ENCODE peak calls at places on chromosomes 4 and X, in nine cellular contexts. One of them, this sample, is unnamed. For H3K36me3, the result is how much of the 10 kb centered on the place peaks cover.

GRCh38 chrX:133699023-133699728 is 283.9 kb upstream of the GPC4 start:
- DNase-seq in neuronal stem cell: no peak
- DNase-seq in brain microvascular endothelial cell: no peak
- DNase-seq in cardiac muscle cell: no peak
- DNase-seq in right lobe of liver: no peak
- DNase-seq in OCI-LY7: no peak
- DNase-seq in psoas muscle: no peak
- DNase-seq in stomach: no peak
- DNase-seq in left lung: no peak
- DNase-seq in this sample: no peak

GRCh38 chr4:83040269-83040668 is 5.3 kb downstream of the COPS4 start:
- DNase-seq in neuronal stem cell: no peak
- DNase-seq in brain microvascular endothelial cell: no peak
- DNase-seq in cardiac muscle cell: no peak
- DNase-seq in right lobe of liver: no peak
- DNase-seq in OCI-LY7: no peak
- DNase-seq in psoas muscle: no peak
- DNase-seq in stomach: no peak
- DNase-seq in left lung: no peak
- DNase-seq in this sample: no peak

GRCh38 chr4:52889778-52890400 is 27.8 kb downstream of the RASL11B start:
- DNase-seq in neuronal stem cell: no peak
- DNase-seq in brain microvascular endothelial cell: no peak
- DNase-seq in cardiac muscle cell: no peak
- DNase-seq in right lobe of liver: no peak
- DNase-seq in OCI-LY7: no peak
- DNase-seq in psoas muscle: no peak
- DNase-seq in stomach: no peak
- DNase-seq in left lung: no peak
- DNase-seq in this sample: no peak

GRCh38 chr4:794911-795725 is 30.8 kb downstream of the CPLX1 start:
- DNase-seq in neuronal stem cell: no peak
- DNase-seq in brain microvascular endothelial cell: no peak
- DNase-seq in cardiac muscle cell: no peak
- DNase-seq in right lobe of liver: no peak
- DNase-seq in OCI-LY7: peak
- DNase-seq in psoas muscle: no peak
- DNase-seq in stomach: no peak
- DNase-seq in left lung: peak
- DNase-seq in this sample: no peak

GRCh38 chrX:149830192-149830873 is 48.6 kb downstream of the MAGEA9 start:
- DNase-seq in neuronal stem cell: peak
- DNase-seq in brain microvascular endothelial cell: peak
- DNase-seq in cardiac muscle cell: peak
- DNase-seq in right lobe of liver: no peak
- DNase-seq in OCI-LY7: no peak
- DNase-seq in psoas muscle: no peak
- DNase-seq in stomach: no peak
- DNase-seq in left lung: no peak
- DNase-seq in this sample: no peak

GRCh38 chrX:119189586-119189985 is 46.5 kb upstream of the PGRMC1 start:
- DNase-seq in neuronal stem cell: no peak
- DNase-seq in brain microvascular endothelial cell: no peak
- DNase-seq in cardiac muscle cell: peak
- DNase-seq in right lobe of liver: no peak
- DNase-seq in OCI-LY7: no peak
- DNase-seq in psoas muscle: peak
- DNase-seq in stomach: no peak
- DNase-seq in left lung: no peak
- DNase-seq in this sample: peak

GRCh38 chr4:19213388-19213787 is 1038.3 kb upstream of the SLIT2 start:
- DNase-seq in neuronal stem cell: peak
- DNase-seq in brain microvascular endothelial cell: peak
- DNase-seq in cardiac muscle cell: no peak
- DNase-seq in right lobe of liver: no peak
- DNase-seq in OCI-LY7: no peak
- DNase-seq in psoas muscle: no peak
- DNase-seq in stomach: no peak
- DNase-seq in left lung: no peak
- DNase-seq in this sample: no peak

GRCh38 chr4:42653606-42654560 is 3.0 kb downstream of the ATP8A1 start:
- DNase-seq in neuronal stem cell: no peak
- DNase-seq in brain microvascular endothelial cell: no peak
- DNase-seq in cardiac muscle cell: no peak
- DNase-seq in right lobe of liver: no peak
- DNase-seq in OCI-LY7: no peak
- DNase-seq in psoas muscle: no peak
- DNase-seq in stomach: peak
- DNase-seq in left lung: no peak
- DNase-seq in this sample: no peak

GRCh38 chr4:4394644-4395043 is 7.7 kb downstream of the NSG1 start:
- DNase-seq in neuronal stem cell: no peak
- DNase-seq in brain microvascular endothelial cell: peak
- DNase-seq in cardiac muscle cell: no peak
- DNase-seq in right lobe of liver: no peak
- DNase-seq in OCI-LY7: no peak
- DNase-seq in psoas muscle: no peak
- DNase-seq in stomach: no peak
- DNase-seq in left lung: no peak
- DNase-seq in this sample: no peak

GRCh38 chr4:123939621-123940020 is 543.0 kb downstream of the SPRY1 start:
- DNase-seq in neuronal stem cell: no peak
- DNase-seq in brain microvascular endothelial cell: peak
- DNase-seq in cardiac muscle cell: no peak
- DNase-seq in right lobe of liver: no peak
- DNase-seq in OCI-LY7: no peak
- DNase-seq in psoas muscle: no peak
- DNase-seq in stomach: no peak
- DNase-seq in left lung: no peak
- DNase-seq in this sample: no peak

GRCh38 chr4:116639070-116639577 is 446.3 kb downstream of the TRAM1L1 start:
- DNase-seq in neuronal stem cell: no peak
- DNase-seq in brain microvascular endothelial cell: no peak
- DNase-seq in cardiac muscle cell: no peak
- DNase-seq in right lobe of liver: no peak
- DNase-seq in OCI-LY7: no peak
- DNase-seq in psoas muscle: no peak
- DNase-seq in stomach: no peak
- DNase-seq in left lung: no peak
- DNase-seq in this sample: no peak

GRCh38 chrX:13377537-13377936 is 57.7 kb upstream of the ATXN3L start:
- DNase-seq in neuronal stem cell: no peak
- DNase-seq in brain microvascular endothelial cell: peak
- DNase-seq in cardiac muscle cell: no peak
- DNase-seq in right lobe of liver: no peak
- DNase-seq in OCI-LY7: no peak
- DNase-seq in psoas muscle: no peak
- DNase-seq in stomach: no peak
- DNase-seq in left lung: no peak
- DNase-seq in this sample: no peak

GRCh38 chr4:108113229-108113628 is 55.5 kb downstream of the LEF1 start:
- DNase-seq in neuronal stem cell: no peak
- DNase-seq in brain microvascular endothelial cell: no peak
- DNase-seq in cardiac muscle cell: peak
- DNase-seq in right lobe of liver: no peak
- DNase-seq in OCI-LY7: no peak
- DNase-seq in psoas muscle: peak
- DNase-seq in stomach: no peak
- DNase-seq in left lung: no peak
- DNase-seq in this sample: no peak

GRCh38 chr4:170025523-170026252 is 507 bp downstream of the MFAP3L start:
- DNase-seq in neuronal stem cell: peak
- DNase-seq in brain microvascular endothelial cell: no peak
- DNase-seq in cardiac muscle cell: peak
- DNase-seq in right lobe of liver: peak
- DNase-seq in OCI-LY7: no peak
- DNase-seq in psoas muscle: peak
- DNase-seq in stomach: no peak
- DNase-seq in left lung: peak
- DNase-seq in this sample: no peak

GRCh38 chr4:4343038-4343437 is 43.9 kb upstream of the NSG1 start:
- DNase-seq in neuronal stem cell: no peak
- DNase-seq in brain microvascular endothelial cell: no peak
- DNase-seq in cardiac muscle cell: no peak
- DNase-seq in right lobe of liver: no peak
- DNase-seq in OCI-LY7: peak
- DNase-seq in psoas muscle: no peak
- DNase-seq in stomach: no peak
- DNase-seq in left lung: no peak
- DNase-seq in this sample: no peak

DNA sequence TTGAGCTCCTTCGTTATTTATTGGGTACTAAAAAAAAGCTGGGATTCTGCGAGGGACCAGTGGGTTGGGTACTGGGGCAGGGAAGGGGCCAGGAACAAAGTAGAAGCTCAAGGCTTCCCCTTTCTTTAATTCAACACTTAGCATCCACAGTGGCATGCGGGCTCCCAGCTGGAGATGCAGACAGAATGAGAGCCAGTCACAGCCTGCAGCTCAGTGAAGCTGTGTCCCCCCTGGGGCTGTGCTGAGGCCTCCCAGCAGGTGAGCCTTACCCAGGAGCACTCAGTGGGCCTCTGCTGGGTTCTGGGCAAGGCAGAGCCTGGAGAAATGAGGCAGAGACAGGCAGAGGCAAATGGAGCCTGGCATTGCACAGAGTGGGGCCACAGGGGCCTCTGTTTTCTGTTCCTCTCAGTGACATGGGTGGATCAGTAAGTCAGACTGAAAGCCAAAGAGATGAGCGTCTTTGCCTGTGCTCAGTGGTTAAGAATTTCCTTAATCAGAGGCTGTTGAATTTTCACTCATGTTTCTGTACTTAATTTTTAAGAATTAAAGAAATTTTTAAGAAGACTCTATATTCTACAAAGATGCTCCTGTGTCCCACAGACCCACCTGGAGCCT is 181.4 kb upstream of the RBPJ start:
- DNase-seq in neuronal stem cell: no peak
- DNase-seq in brain microvascular endothelial cell: no peak
- DNase-seq in cardiac muscle cell: no peak
- DNase-seq in right lobe of liver: no peak
- DNase-seq in OCI-LY7: no peak
- DNase-seq in psoas muscle: no peak
- DNase-seq in stomach: no peak
- DNase-seq in left lung: no peak
- DNase-seq in this sample: no peak
- H3K4me3 ChIP-seq in neuronal stem cell: no peak
- H3K4me3 ChIP-seq in brain microvascular endothelial cell: no peak
- H3K4me3 ChIP-seq in cardiac muscle cell: no peak
- H3K4me3 ChIP-seq in right lobe of liver: no peak
- H3K4me3 ChIP-seq in OCI-LY7: no peak
- H3K4me3 ChIP-seq in psoas muscle: no peak
- H3K4me3 ChIP-seq in stomach: no peak
- H3K4me3 ChIP-seq in left lung: no peak
- H3K4me3 ChIP-seq in this sample: no peak

GRCh38 chrX:53087378-53087777 is 5.2 kb downstream of the TSPYL2 start:
- DNase-seq in neuronal stem cell: no peak
- DNase-seq in brain microvascular endothelial cell: no peak
- DNase-seq in cardiac muscle cell: no peak
- DNase-seq in right lobe of liver: no peak
- DNase-seq in OCI-LY7: no peak
- DNase-seq in psoas muscle: no peak
- DNase-seq in stomach: no peak
- DNase-seq in left lung: no peak
- DNase-seq in this sample: no peak

GRCh38 chrX:53084863-53085262 is 2.7 kb downstream of the TSPYL2 start:
- DNase-seq in neuronal stem cell: no peak
- DNase-seq in brain microvascular endothelial cell: no peak
- DNase-seq in cardiac muscle cell: no peak
- DNase-seq in right lobe of liver: no peak
- DNase-seq in OCI-LY7: no peak
- DNase-seq in psoas muscle: no peak
- DNase-seq in stomach: no peak
- DNase-seq in left lung: no peak
- DNase-seq in this sample: no peak

GRCh38 chrX:53088136-53088974 is 5.6 kb upstream of the KANTR start:
- DNase-seq in neuronal stem cell: no peak
- DNase-seq in brain microvascular endothelial cell: peak
- DNase-seq in cardiac muscle cell: peak
- DNase-seq in right lobe of liver: peak
- DNase-seq in OCI-LY7: no peak
- DNase-seq in psoas muscle: peak
- DNase-seq in stomach: peak
- DNase-seq in left lung: peak
- DNase-seq in this sample: peak

GRCh38 chrX:53085661-53086229 is 3.6 kb downstream of the TSPYL2 start:
- DNase-seq in neuronal stem cell: no peak
- DNase-seq in brain microvascular endothelial cell: no peak
- DNase-seq in cardiac muscle cell: no peak
- DNase-seq in right lobe of liver: no peak
- DNase-seq in OCI-LY7: no peak
- DNase-seq in psoas muscle: no peak
- DNase-seq in stomach: no peak
- DNase-seq in left lung: no peak
- DNase-seq in this sample: no peak

GRCh38 chrX:53086464-53086863 is 4.3 kb downstream of the TSPYL2 start:
- DNase-seq in neuronal stem cell: no peak
- DNase-seq in brain microvascular endothelial cell: no peak
- DNase-seq in cardiac muscle cell: no peak
- DNase-seq in right lobe of liver: peak
- DNase-seq in OCI-LY7: no peak
- DNase-seq in psoas muscle: peak
- DNase-seq in stomach: peak
- DNase-seq in left lung: no peak
- DNase-seq in this sample: peak
- H3K36me3 ChIP-seq in neuronal stem cell: under half
- H3K36me3 ChIP-seq in brain microvascular endothelial cell: under half
- H3K36me3 ChIP-seq in cardiac muscle cell: under half
- H3K36me3 ChIP-seq in right lobe of liver: under half
- H3K36me3 ChIP-seq in OCI-LY7: under half
- H3K36me3 ChIP-seq in psoas muscle: under half
- H3K36me3 ChIP-seq in stomach: under half
- H3K36me3 ChIP-seq in left lung: under half
- H3K36me3 ChIP-seq in this sample: under half

GRCh38 chr4:38365748-38366310 is 298.2 kb upstream of the KLF3 start:
- DNase-seq in neuronal stem cell: no peak
- DNase-seq in brain microvascular endothelial cell: no peak
- DNase-seq in cardiac muscle cell: no peak
- DNase-seq in right lobe of liver: no peak
- DNase-seq in OCI-LY7: no peak
- DNase-seq in psoas muscle: no peak
- DNase-seq in stomach: no peak
- DNase-seq in left lung: no peak
- DNase-seq in this sample: no peak
- H3K27ac ChIP-seq in neuronal stem cell: no peak
- H3K27ac ChIP-seq in brain microvascular endothelial cell: no peak
- H3K27ac ChIP-seq in cardiac muscle cell: no peak
- H3K27ac ChIP-seq in right lobe of liver: no peak
- H3K27ac ChIP-seq in OCI-LY7: no peak
- H3K27ac ChIP-seq in psoas muscle: no peak
- H3K27ac ChIP-seq in stomach: no peak
- H3K27ac ChIP-seq in left lung: no peak
- H3K27ac ChIP-seq in this sample: peak

GRCh38 chr4:113355550-113356371 is 306.3 kb downstream of the ANK2 start:
- DNase-seq in neuronal stem cell: no peak
- DNase-seq in brain microvascular endothelial cell: peak
- DNase-seq in cardiac muscle cell: no peak
- DNase-seq in right lobe of liver: no peak
- DNase-seq in OCI-LY7: no peak
- DNase-seq in psoas muscle: no peak
- DNase-seq in stomach: no peak
- DNase-seq in left lung: no peak
- DNase-seq in this sample: peak
- H3K4me3 ChIP-seq in neuronal stem cell: no peak
- H3K4me3 ChIP-seq in brain microvascular endothelial cell: peak
- H3K4me3 ChIP-seq in cardiac muscle cell: no peak
- H3K4me3 ChIP-seq in right lobe of liver: no peak
- H3K4me3 ChIP-seq in OCI-LY7: no peak
- H3K4me3 ChIP-seq in psoas muscle: peak
- H3K4me3 ChIP-seq in stomach: no peak
- H3K4me3 ChIP-seq in left lung: no peak
- H3K4me3 ChIP-seq in this sample: peak

GRCh38 chr4:186599483-186599882 is 44.1 kb upstream of the MTNR1A start:
- DNase-seq in neuronal stem cell: no peak
- DNase-seq in brain microvascular endothelial cell: no peak
- DNase-seq in cardiac muscle cell: no peak
- DNase-seq in right lobe of liver: no peak
- DNase-seq in OCI-LY7: no peak
- DNase-seq in psoas muscle: no peak
- DNase-seq in stomach: no peak
- DNase-seq in left lung: no peak
- DNase-seq in this sample: no peak
- H3K36me3 ChIP-seq in neuronal stem cell: half or more
- H3K36me3 ChIP-seq in brain microvascular endothelial cell: half or more
- H3K36me3 ChIP-seq in cardiac muscle cell: half or more
- H3K36me3 ChIP-seq in right lobe of liver: half or more
- H3K36me3 ChIP-seq in OCI-LY7: under half
- H3K36me3 ChIP-seq in psoas muscle: under half
- H3K36me3 ChIP-seq in stomach: half or more
- H3K36me3 ChIP-seq in left lung: half or more
- H3K36me3 ChIP-seq in this sample: half or more